ENCODE peak calls at places on chromosomes 7 and 10, in eight cellular contexts. One of them, this sample, is unnamed.

GRCh38 chr10:60473557-60473956 is 83.9 kb upstream of the ANK3 start:
- DNase-seq in Panc1: peak; percentile 87
- DNase-seq in naive thymus-derived CD4-positive, alpha-beta T cell: no peak
- DNase-seq in uterus: no peak
- DNase-seq in heart right ventricle: no peak
- DNase-seq in OCI-LY7: no peak
- DNase-seq in esophagus muscularis mucosa: no peak
- DNase-seq in spleen: no peak
- DNase-seq in this sample: no peak

GRCh38 chr7:23183279-23184012 is 1.6 kb downstream of the NUP42 start:
- DNase-seq in spleen: no peak
- DNase-seq in Panc1: no peak
- DNase-seq in OCI-LY7: peak; percentile 41
- DNase-seq in heart right ventricle: no peak
- DNase-seq in uterus: no peak
- DNase-seq in esophagus muscularis mucosa: no peak
- DNase-seq in naive thymus-derived CD4-positive, alpha-beta T cell: no peak
- DNase-seq in this sample: no peak

GRCh38 chr10:129683519-129683918 is 216.5 kb downstream of the MGMT start:
- DNase-seq in Panc1: no peak
- DNase-seq in esophagus muscularis mucosa: peak; percentile 70
- DNase-seq in spleen: no peak
- DNase-seq in heart right ventricle: no peak
- DNase-seq in naive thymus-derived CD4-positive, alpha-beta T cell: no peak
- DNase-seq in OCI-LY7: no peak
- DNase-seq in uterus: no peak
- DNase-seq in this sample: no peak

GRCh38 chr10:28408237-28408777 is 105.4 kb upstream of the MPP7 start:
- DNase-seq in spleen: no peak
- DNase-seq in naive thymus-derived CD4-positive, alpha-beta T cell: no peak
- DNase-seq in esophagus muscularis mucosa: no peak
- DNase-seq in Panc1: no peak
- DNase-seq in OCI-LY7: no peak
- DNase-seq in uterus: no peak
- DNase-seq in heart right ventricle: no peak
- DNase-seq in this sample: no peak

GRCh38 chr7:78386520-78386919 is 587.9 kb downstream of the PHTF2 start:
- DNase-seq in heart right ventricle: no peak
- DNase-seq in OCI-LY7: no peak
- DNase-seq in Panc1: no peak
- DNase-seq in naive thymus-derived CD4-positive, alpha-beta T cell: no peak
- DNase-seq in uterus: no peak
- DNase-seq in spleen: no peak
- DNase-seq in esophagus muscularis mucosa: no peak
- DNase-seq in this sample: no peak

GRCh38 chr10:70328987-70329386 is 45.2 kb upstream of the NPFFR1 start:
- DNase-seq in Panc1: no peak
- DNase-seq in uterus: no peak
- DNase-seq in spleen: no peak
- DNase-seq in heart right ventricle: no peak
- DNase-seq in naive thymus-derived CD4-positive, alpha-beta T cell: no peak
- DNase-seq in OCI-LY7: no peak
- DNase-seq in esophagus muscularis mucosa: no peak
- DNase-seq in this sample: no peak

GRCh38 chr10:28849309-28849708 is 172.0 kb downstream of the BAMBI start:
- DNase-seq in esophagus muscularis mucosa: no peak
- DNase-seq in Panc1: no peak
- DNase-seq in uterus: no peak
- DNase-seq in heart right ventricle: no peak
- DNase-seq in OCI-LY7: no peak
- DNase-seq in spleen: no peak
- DNase-seq in naive thymus-derived CD4-positive, alpha-beta T cell: no peak
- DNase-seq in this sample: no peak

GRCh38 chr7:113268757-113269156 is 150.4 kb upstream of the SMIM30 start:
- DNase-seq in Panc1: no peak
- DNase-seq in uterus: no peak
- DNase-seq in naive thymus-derived CD4-positive, alpha-beta T cell: no peak
- DNase-seq in spleen: no peak
- DNase-seq in esophagus muscularis mucosa: no peak
- DNase-seq in heart right ventricle: no peak
- DNase-seq in OCI-LY7: no peak
- DNase-seq in this sample: no peak

GRCh38 chr7:44884553-44885393 is 557 bp downstream of the PURB start:
- DNase-seq in OCI-LY7: peak; percentile 64
- DNase-seq in uterus: peak; percentile 40
- DNase-seq in spleen: peak; percentile 93
- DNase-seq in heart right ventricle: peak; percentile 75
- DNase-seq in naive thymus-derived CD4-positive, alpha-beta T cell: peak; percentile 22
- DNase-seq in Panc1: no peak
- DNase-seq in esophagus muscularis mucosa: no peak
- DNase-seq in this sample: peak; percentile 85

GRCh38 chr7:134757938-134758337 is 21.5 kb upstream of the CALD1 start:
- DNase-seq in spleen: no peak
- DNase-seq in esophagus muscularis mucosa: peak; percentile 26
- DNase-seq in uterus: no peak
- DNase-seq in heart right ventricle: no peak
- DNase-seq in naive thymus-derived CD4-positive, alpha-beta T cell: no peak
- DNase-seq in OCI-LY7: no peak
- DNase-seq in Panc1: no peak
- DNase-seq in this sample: no peak

GRCh38 chr10:103941801-103942200 is 23.8 kb upstream of the STN1 start:
- DNase-seq in Panc1: no peak
- DNase-seq in heart right ventricle: no peak
- DNase-seq in naive thymus-derived CD4-positive, alpha-beta T cell: no peak
- DNase-seq in spleen: no peak
- DNase-seq in OCI-LY7: no peak
- DNase-seq in uterus: no peak
- DNase-seq in esophagus muscularis mucosa: no peak
- DNase-seq in this sample: no peak

GRCh38 chr7:10973942-10974716 is 457 bp downstream of the PHF14 start:
- DNase-seq in naive thymus-derived CD4-positive, alpha-beta T cell: no peak
- DNase-seq in OCI-LY7: peak; percentile 41
- DNase-seq in heart right ventricle: no peak
- DNase-seq in esophagus muscularis mucosa: no peak
- DNase-seq in uterus: no peak
- DNase-seq in Panc1: no peak
- DNase-seq in spleen: peak; percentile 89
- DNase-seq in this sample: no peak

GRCh38 chr10:95454356-95454755 is 106.8 kb downstream of the SORBS1 start:
- DNase-seq in heart right ventricle: no peak
- DNase-seq in esophagus muscularis mucosa: no peak
- DNase-seq in Panc1: no peak
- DNase-seq in naive thymus-derived CD4-positive, alpha-beta T cell: no peak
- DNase-seq in uterus: no peak
- DNase-seq in OCI-LY7: no peak
- DNase-seq in spleen: no peak
- DNase-seq in this sample: no peak

GRCh38 chr7:10343108-10343507 is 630.6 kb upstream of the PHF14 start:
- DNase-seq in heart right ventricle: no peak
- DNase-seq in uterus: no peak
- DNase-seq in OCI-LY7: no peak
- DNase-seq in naive thymus-derived CD4-positive, alpha-beta T cell: no peak
- DNase-seq in spleen: no peak
- DNase-seq in esophagus muscularis mucosa: no peak
- DNase-seq in Panc1: no peak
- DNase-seq in this sample: no peak

GRCh38 chr7:23353172-23353571 is 54.0 kb downstream of the MALSU1 start:
- DNase-seq in esophagus muscularis mucosa: no peak
- DNase-seq in naive thymus-derived CD4-positive, alpha-beta T cell: no peak
- DNase-seq in Panc1: no peak
- DNase-seq in heart right ventricle: no peak
- DNase-seq in uterus: no peak
- DNase-seq in OCI-LY7: peak; percentile 62
- DNase-seq in spleen: no peak
- DNase-seq in this sample: no peak

GRCh38 chr10:35959103-35959740 is 317.1 kb upstream of the FZD8 start:
- DNase-seq in OCI-LY7: no peak
- DNase-seq in heart right ventricle: no peak
- DNase-seq in spleen: no peak
- DNase-seq in naive thymus-derived CD4-positive, alpha-beta T cell: no peak
- DNase-seq in esophagus muscularis mucosa: peak; percentile 60
- DNase-seq in uterus: no peak
- DNase-seq in Panc1: no peak
- DNase-seq in this sample: no peak

GRCh38 chr10:131975003-131975402 is 6.7 kb downstream of the BNIP3 start:
- DNase-seq in OCI-LY7: no peak
- DNase-seq in heart right ventricle: no peak
- DNase-seq in naive thymus-derived CD4-positive, alpha-beta T cell: no peak
- DNase-seq in Panc1: no peak
- DNase-seq in spleen: peak; percentile 28
- DNase-seq in uterus: no peak
- DNase-seq in esophagus muscularis mucosa: no peak
- DNase-seq in this sample: no peak

GRCh38 chr10:131974034-131974817 is 7.5 kb downstream of the BNIP3 start:
- DNase-seq in esophagus muscularis mucosa: no peak
- DNase-seq in uterus: no peak
- DNase-seq in heart right ventricle: no peak
- DNase-seq in naive thymus-derived CD4-positive, alpha-beta T cell: no peak
- DNase-seq in OCI-LY7: no peak
- DNase-seq in spleen: peak; percentile 25
- DNase-seq in Panc1: no peak
- DNase-seq in this sample: no peak

GRCh38 chr10:131973160-131973951 is 8.4 kb downstream of the BNIP3 start:
- DNase-seq in Panc1: no peak
- DNase-seq in heart right ventricle: peak; percentile 58
- DNase-seq in spleen: peak; percentile 78
- DNase-seq in uterus: no peak
- DNase-seq in OCI-LY7: no peak
- DNase-seq in esophagus muscularis mucosa: no peak
- DNase-seq in naive thymus-derived CD4-positive, alpha-beta T cell: no peak
- DNase-seq in this sample: no peak

GRCh38 chr10:131977323-131978096 is 4.2 kb downstream of the BNIP3 start:
- DNase-seq in uterus: no peak
- DNase-seq in spleen: peak; percentile 35
- DNase-seq in OCI-LY7: no peak
- DNase-seq in Panc1: no peak
- DNase-seq in esophagus muscularis mucosa: no peak
- DNase-seq in heart right ventricle: no peak
- DNase-seq in naive thymus-derived CD4-positive, alpha-beta T cell: no peak
- DNase-seq in this sample: no peak

DNA sequence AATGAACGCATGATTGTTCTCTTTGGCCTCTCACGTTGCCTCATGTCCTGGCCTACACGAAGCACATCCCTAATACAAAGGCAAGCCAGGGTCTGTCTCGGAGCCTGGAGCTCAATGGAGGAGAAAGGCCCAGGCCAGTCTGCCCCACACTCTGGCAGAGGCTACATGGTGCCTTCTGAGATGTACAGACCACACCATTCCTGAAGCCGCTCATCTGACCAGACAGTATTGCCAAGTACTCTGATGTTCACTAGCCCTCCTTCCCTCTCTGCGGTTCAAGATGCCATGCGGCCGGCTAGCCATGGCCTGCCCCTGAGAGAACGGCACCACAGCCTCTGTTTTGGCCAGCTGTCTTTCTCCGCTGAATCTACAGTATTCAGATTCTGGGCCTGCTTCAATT is 5.9 kb downstream of the BNIP3 start:
- DNase-seq in heart right ventricle: no peak
- DNase-seq in uterus: no peak
- DNase-seq in esophagus muscularis mucosa: no peak
- DNase-seq in spleen: peak; percentile 43
- DNase-seq in OCI-LY7: no peak
- DNase-seq in naive thymus-derived CD4-positive, alpha-beta T cell: no peak
- DNase-seq in Panc1: no peak
- DNase-seq in this sample: peak; percentile 34
- H3K4me1 ChIP-seq in heart right ventricle: peaks cover 69% of the 10 kb centered on the region
- H3K4me1 ChIP-seq in uterus: no peaks in the 10 kb centered on the region
- H3K4me1 ChIP-seq in esophagus muscularis mucosa: peaks cover 50% of the 10 kb centered on the region
- H3K4me1 ChIP-seq in spleen: peaks cover 39% of the 10 kb centered on the region
- H3K4me1 ChIP-seq in OCI-LY7: peaks cover 17% of the 10 kb centered on the region
- H3K4me1 ChIP-seq in naive thymus-derived CD4-positive, alpha-beta T cell: peaks cover 23% of the 10 kb centered on the region
- H3K4me1 ChIP-seq in Panc1: peaks cover 24% of the 10 kb centered on the region
- H3K4me1 ChIP-seq in this sample: peaks cover 30% of the 10 kb centered on the region

DNA sequence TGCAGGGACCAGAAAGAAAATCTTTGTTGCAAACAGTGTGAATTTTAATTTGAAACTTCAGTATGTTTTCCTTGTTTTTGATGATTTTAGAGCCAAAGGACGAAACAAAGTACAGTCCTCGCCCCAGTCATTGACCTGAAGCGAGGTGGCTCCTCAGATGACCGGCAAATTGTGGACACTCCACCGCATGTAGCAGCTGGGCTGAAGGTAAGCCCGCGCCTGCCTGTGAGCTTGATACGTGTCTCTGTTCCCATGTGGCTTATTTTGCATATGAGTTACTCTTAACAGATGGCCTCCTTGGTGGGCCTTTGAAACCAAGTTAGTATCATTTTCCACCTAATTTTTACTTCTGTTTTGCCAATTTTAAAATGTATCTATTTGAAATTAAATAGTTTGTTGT is 12.3 kb downstream of the RBM17 start:
- DNase-seq in spleen: no peak
- DNase-seq in heart right ventricle: no peak
- DNase-seq in esophagus muscularis mucosa: no peak
- DNase-seq in Panc1: no peak
- DNase-seq in OCI-LY7: peak; percentile 72
- DNase-seq in uterus: no peak
- DNase-seq in naive thymus-derived CD4-positive, alpha-beta T cell: no peak
- DNase-seq in this sample: no peak
- H3K36me3 ChIP-seq in spleen: peaks cover 94% of the 10 kb centered on the region
- H3K36me3 ChIP-seq in heart right ventricle: peaks cover 84% of the 10 kb centered on the region
- H3K36me3 ChIP-seq in esophagus muscularis mucosa: peaks cover 40% of the 10 kb centered on the region
- H3K36me3 ChIP-seq in Panc1: peaks cover 17% of the 10 kb centered on the region
- H3K36me3 ChIP-seq in OCI-LY7: peaks cover 97% of the 10 kb centered on the region
- H3K36me3 ChIP-seq in uterus: no peaks in the 10 kb centered on the region
- H3K36me3 ChIP-seq in naive thymus-derived CD4-positive, alpha-beta T cell: peaks cover 24% of the 10 kb centered on the region
- H3K36me3 ChIP-seq in this sample: peaks cover 71% of the 10 kb centered on the region

GRCh38 chr7:101121996-101122932 is 4.6 kb upstream of the SERPINE1 start:
- DNase-seq in spleen: no peak
- DNase-seq in esophagus muscularis mucosa: no peak
- DNase-seq in naive thymus-derived CD4-positive, alpha-beta T cell: no peak
- DNase-seq in heart right ventricle: peak; percentile 64
- DNase-seq in OCI-LY7: no peak
- DNase-seq in uterus: peak; percentile 92
- DNase-seq in Panc1: no peak
- DNase-seq in this sample: peak; percentile 65
- H3K4me3 ChIP-seq in spleen: peak overlapping the region; percentile 7
- H3K4me3 ChIP-seq in esophagus muscularis mucosa: peak overlapping the region; percentile 44
- H3K4me3 ChIP-seq in naive thymus-derived CD4-positive, alpha-beta T cell: no peak overlapping the region
- H3K4me3 ChIP-seq in heart right ventricle: peak overlapping the region; percentile 41
- H3K4me3 ChIP-seq in OCI-LY7: no peak overlapping the region
- H3K4me3 ChIP-seq in uterus: peak overlapping the region; percentile 30
- H3K4me3 ChIP-seq in Panc1: peak overlapping the region; percentile 19
- H3K4me3 ChIP-seq in this sample: peak overlapping the region; percentile 33

DNA sequence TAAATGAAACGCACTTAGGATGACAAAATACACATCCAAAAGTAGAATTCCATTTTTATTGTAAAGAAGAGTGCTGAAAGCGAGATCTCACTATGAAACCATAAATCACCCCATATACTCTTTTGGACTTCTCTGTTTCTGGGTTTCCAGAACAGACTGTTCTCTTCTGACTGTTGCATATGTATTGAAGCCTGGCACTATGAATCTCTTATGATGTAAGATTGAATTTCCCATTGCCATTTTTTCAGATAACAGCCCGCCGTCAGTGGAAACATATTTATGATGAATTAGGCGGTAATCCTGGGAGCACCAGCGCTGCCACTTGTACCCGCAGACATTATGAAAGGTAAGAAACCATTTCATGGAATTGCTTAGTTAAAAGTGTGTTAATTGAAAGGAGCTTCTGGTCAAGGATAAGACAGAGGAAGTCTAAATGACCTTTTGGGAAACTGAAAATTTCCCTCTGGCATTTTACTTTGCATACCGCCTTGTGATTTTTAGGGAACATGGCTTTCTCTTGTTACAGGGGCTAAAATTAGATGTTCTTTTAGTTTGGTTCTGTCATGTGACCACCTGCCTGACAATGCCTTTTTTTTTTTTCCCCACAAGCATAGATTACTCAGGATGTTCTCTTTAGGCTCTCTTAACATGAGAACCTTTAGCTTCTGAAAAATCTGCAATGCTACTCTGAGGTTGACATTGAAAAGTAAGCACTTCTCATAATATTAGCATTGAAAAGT is 168.1 kb downstream of the ARID5B start:
- DNase-seq in spleen: no peak
- DNase-seq in esophagus muscularis mucosa: no peak
- DNase-seq in Panc1: no peak
- DNase-seq in heart right ventricle: no peak
- DNase-seq in naive thymus-derived CD4-positive, alpha-beta T cell: no peak
- DNase-seq in OCI-LY7: no peak
- DNase-seq in uterus: no peak
- DNase-seq in this sample: no peak
- H3K4me1 ChIP-seq in spleen: peaks cover 39% of the 10 kb centered on the region
- H3K4me1 ChIP-seq in esophagus muscularis mucosa: peaks cover 52% of the 10 kb centered on the region
- H3K4me1 ChIP-seq in Panc1: no peaks in the 10 kb centered on the region
- H3K4me1 ChIP-seq in heart right ventricle: peaks cover 60% of the 10 kb centered on the region
- H3K4me1 ChIP-seq in naive thymus-derived CD4-positive, alpha-beta T cell: no peaks in the 10 kb centered on the region
- H3K4me1 ChIP-seq in OCI-LY7: no peaks in the 10 kb centered on the region
- H3K4me1 ChIP-seq in uterus: peaks cover 17% of the 10 kb centered on the region
- H3K4me1 ChIP-seq in this sample: peaks cover 9% of the 10 kb centered on the region

This sample was measured in upper lobe of right lung.